ENCODE peak calls at places on chromosome 14, in ten cellular contexts. L, E, T, X, V, Y, Q, F, C and B are unnamed samples.

GRCh38 chr14:32354716-32355115 is 25.6 kb downstream of the AKAP6 start:
- DNase-seq in V (no peak), C (peak; percentile 18), T (no peak), X (no peak), F (no peak), E (no peak), L (no peak), Y (no peak), Q (peak; percentile 23), B (no peak)

GRCh38 chr14:34649344-34649743 is 19.4 kb upstream of the SNX6 start:
- DNase-seq in C (no peak), Y (peak; percentile 94), F (peak; percentile 64), X (peak; percentile 70), Q (no peak), T (peak; percentile 23), V (peak; percentile 88), E (no peak), L (no peak), B (no peak)

GRCh38 chr14:69685716-69686115 is 74.3 kb downstream of the SUSD6 start:
- DNase-seq in X (peak; percentile 86), V (no peak), Q (peak; percentile 48), Y (no peak), C (peak; percentile 60), E (no peak), L (no peak), T (no peak), F (no peak), B (peak; percentile 84)

GRCh38 chr14:72479471-72479931 is 414.4 kb downstream of the DPF3 start:
- DNase-seq in T (peak; percentile 6), Y (no peak), V (no peak), C (no peak), Q (no peak), E (no peak), X (no peak), L (no peak), F (no peak), B (no peak)

GRCh38 chr14:65850429-65851145 is 438.1 kb downstream of the FUT8 start:
- DNase-seq in L (no peak), C (peak; percentile 20), F (no peak), Q (no peak), V (no peak), Y (no peak), X (no peak), E (no peak), T (no peak), B (no peak)

GRCh38 chr14:67137744-67138371 is 51.4 kb upstream of the GARIN2 start:
- DNase-seq in C (no peak), E (peak; percentile 28), L (peak; percentile 22), X (peak; percentile 2), T (no peak), F (no peak), V (peak; percentile 29), Y (no peak), Q (no peak), B (no peak)

GRCh38 chr14:51677276-51677675 is 25.6 kb downstream of the FRMD6 start:
- DNase-seq in X (no peak), Q (no peak), F (no peak), Y (peak; percentile 30), L (no peak), V (no peak), T (no peak), E (no peak), C (no peak), B (no peak)

GRCh38 chr14:80906336-80906735 is 35.2 kb downstream of the CEP128 start:
- DNase-seq in E (no peak), T (no peak), F (no peak), Y (no peak), X (no peak), Q (no peak), V (no peak), C (no peak), L (no peak), B (no peak)

DNA sequence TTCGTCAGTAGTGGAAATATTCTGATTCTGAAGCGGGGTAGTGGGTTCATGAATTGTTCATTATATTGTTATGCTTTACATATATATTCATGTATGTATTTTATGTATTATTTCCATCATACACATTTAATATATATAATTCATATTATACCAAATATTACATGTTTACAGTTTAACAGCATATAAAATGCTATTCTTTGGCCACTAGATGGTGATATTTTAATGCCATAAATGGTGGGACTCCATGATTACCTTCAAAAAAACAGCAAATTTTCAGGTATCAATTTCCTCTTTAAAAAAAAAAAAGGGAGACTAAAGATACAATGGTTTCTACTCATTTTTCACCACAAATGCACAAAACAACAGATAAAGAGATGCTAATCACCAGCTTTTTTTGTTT is 41.0 kb downstream of the BDKRB1 start:
- DNase-seq in Q (no peak), V (peak; percentile 21), L (peak; percentile 32), T (no peak), E (peak; percentile 19), F (no peak), Y (no peak), X (no peak), C (no peak), B (no peak)
- TF ChIP-seq CTCF in Q (peak; percentile 14), V (peak; percentile 86), L (peak; percentile 32), T (peak; percentile 52), E (no peak), F (peak; percentile 47), Y (no peak), X (peak; percentile 72), C (no peak), B (peak; percentile 41)

GRCh38 chr14:105086833-105087307 is 21.6 kb upstream of the GPR132 start:
- DNase-seq in E (peak; percentile 90), L (peak; percentile 88), V (peak; percentile 77), T (no peak), Y (no peak), F (no peak), Q (peak; percentile 74), C (peak; percentile 71), X (peak; percentile 69), B (peak; percentile 92)
- TF ChIP-seq CTCF in E (peak; percentile 61), L (peak; percentile 99), V (peak; percentile 91), T (peak; percentile 73), Y (peak; percentile 79), F (peak; percentile 52), Q (peak; percentile 71), C (peak; percentile 75), X (peak; percentile 92), B (peak; percentile 93)

GRCh38 chr14:36522972-36523685 is 3.1 kb upstream of the NKX2-1 start:
- DNase-seq in E (no peak), Y (no peak), C (no peak), X (no peak), V (no peak), L (peak; percentile 13), F (no peak), T (no peak), Q (no peak), B (no peak)

GRCh38 chr14:36522347-36522971 is 2.4 kb upstream of the NKX2-1 start:
- DNase-seq in F (no peak), E (no peak), V (no peak), Q (no peak), Y (no peak), T (no peak), C (no peak), L (peak; percentile 18), X (no peak), B (no peak)

GRCh38 chr14:36525746-36526099 is 5.7 kb upstream of the NKX2-1 start:
- DNase-seq in T (no peak), X (no peak), Q (no peak), Y (no peak), L (no peak), E (no peak), F (no peak), V (no peak), C (no peak), B (no peak)

GRCh38 chr14:36524220-36524837 is 4.3 kb upstream of the NKX2-1 start:
- DNase-seq in Q (no peak), X (no peak), T (no peak), Y (no peak), L (peak; percentile 20), F (no peak), V (no peak), E (no peak), C (no peak), B (no peak)

DNA sequence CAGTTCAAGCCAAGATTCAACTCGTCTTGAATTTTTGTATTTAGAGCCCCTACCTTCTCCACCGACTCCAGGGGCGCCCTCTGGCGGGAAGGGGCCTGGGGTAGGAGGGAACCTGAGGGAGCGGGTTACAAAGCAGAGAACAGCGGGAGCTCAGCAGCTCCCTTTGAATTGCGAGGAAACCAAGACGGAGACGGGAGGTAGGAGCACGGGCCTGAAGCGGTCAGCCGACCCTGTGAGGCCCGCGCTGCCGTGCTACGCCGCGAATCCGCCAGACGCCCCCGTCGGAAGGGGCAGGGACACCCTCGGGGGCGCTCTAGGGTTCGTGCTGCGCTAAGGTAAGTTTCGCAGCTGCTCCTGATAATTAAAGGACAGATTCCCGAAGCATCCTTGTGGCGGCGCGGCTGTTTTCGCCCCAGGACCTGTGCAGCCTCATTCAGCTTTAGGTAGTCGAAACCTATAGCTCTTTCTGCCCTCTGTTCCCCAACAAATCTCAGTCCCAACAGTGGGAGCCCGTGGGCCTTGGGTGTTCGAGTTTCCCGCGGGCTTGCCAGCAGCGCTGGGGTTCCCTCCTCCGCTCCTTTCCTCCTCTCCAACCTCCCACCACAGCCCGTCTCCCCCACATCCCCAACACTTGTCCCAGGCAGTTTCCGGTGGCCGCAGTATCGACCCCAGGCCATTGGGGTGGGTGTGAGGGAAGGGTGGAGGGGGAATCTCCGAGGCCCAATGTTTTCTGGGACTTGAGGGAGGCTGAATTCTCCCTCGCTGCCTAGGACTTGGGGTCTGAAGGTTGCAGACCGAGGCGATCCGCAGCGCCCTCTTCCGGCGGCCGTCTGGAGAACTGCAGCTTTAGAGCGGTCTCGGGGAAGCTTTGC is 5.1 kb upstream of the NKX2-1 start:
- DNase-seq in V (no peak), L (peak; percentile 28), F (no peak), Y (no peak), T (peak; percentile 1), Q (no peak), C (peak; percentile 54), X (no peak), E (peak; percentile 13), B (peak; percentile 79)
- TF ChIP-seq CTCF in V (peak; percentile 73), L (peak; percentile 20), F (peak; percentile 52), Y (peak; percentile 68), T (peak; percentile 61), Q (peak; percentile 10), C (peak; percentile 28), X (peak; percentile 53), E (peak; percentile 24), B (peak; percentile 59)

GRCh38 chr14:55706341-55706684 is 126.3 kb downstream of the KTN1 start:
- DNase-seq in V (no peak), F (no peak), C (peak; percentile 8), Q (no peak), X (no peak), T (no peak), E (no peak), L (no peak), Y (no peak), B (no peak)

GRCh38 chr14:55705651-55706340 is 125.8 kb downstream of the KTN1 start:
- DNase-seq in L (no peak), T (no peak), X (peak; percentile 80), Q (no peak), F (no peak), Y (no peak), E (no peak), V (no peak), C (peak; percentile 14), B (peak; percentile 83)

GRCh38 chr14:55704654-55705053 is 124.6 kb downstream of the KTN1 start:
- DNase-seq in Y (no peak), X (no peak), F (no peak), T (no peak), Q (no peak), C (no peak), E (no peak), L (no peak), V (no peak), B (no peak)

GRCh38 chr14:55706893-55707292 is 126.9 kb downstream of the KTN1 start:
- DNase-seq in Y (no peak), C (no peak), Q (no peak), F (no peak), L (no peak), V (no peak), E (no peak), X (no peak), T (no peak), B (no peak)

GRCh38 chr14:55707365-55707804 is 127.4 kb downstream of the KTN1 start:
- DNase-seq in X (peak; percentile 48), Q (no peak), E (peak; percentile 39), Y (peak; percentile 42), V (peak; percentile 60), L (no peak), T (no peak), C (no peak), F (peak; percentile 29), B (no peak)
- TF ChIP-seq CTCF in X (peak; percentile 87), Q (peak; percentile 43), E (peak; percentile 36), Y (peak; percentile 66), V (peak; percentile 84), L (peak; percentile 35), T (peak; percentile 71), C (no peak), F (peak; percentile 77), B (peak; percentile 66)